ENCODE peak calls at places on chromosomes 3 and 15, in eight cellular contexts. W, X, L, H, Q, M, N and S are unnamed samples. For H3K4me1, the result is how much of the 10 kb centered on the place peaks cover.

GRCh38 chr3:30586091-30586805 is 20.2 kb upstream of the TGFBR2 start:
- DNase-seq in W (no peak), X (no peak), N (no peak), Q (no peak), L (no peak), M (peak), H (no peak), S (no peak)

GRCh38 chr3:174035317-174035886 is 637.9 kb downstream of the NLGN1 start:
- DNase-seq in H (no peak), L (no peak), N (no peak), Q (no peak), X (no peak), M (peak), W (no peak), S (no peak)

GRCh38 chr3:4531478-4532025 is 38.4 kb downstream of the ITPR1 start:
- DNase-seq in M (no peak), H (no peak), W (no peak), N (no peak), Q (no peak), L (no peak), X (peak), S (no peak)

GRCh38 chr15:52464478-52464877 is 64.2 kb downstream of the MYO5A start:
- DNase-seq in W (no peak), Q (no peak), L (no peak), X (no peak), H (no peak), N (no peak), M (no peak), S (no peak)

GRCh38 chr15:51735611-51736010 is 1.8 kb downstream of the LYSMD2 start:
- DNase-seq in N (no peak), Q (no peak), H (no peak), W (no peak), L (no peak), X (no peak), M (no peak), S (no peak)

GRCh38 chr3:60609446-60609845 is 641.8 kb downstream of the FHIT start:
- DNase-seq in W (no peak), H (no peak), L (peak), M (no peak), X (no peak), N (no peak), Q (no peak), S (no peak)

GRCh38 chr3:25631989-25632388 is 32.7 kb downstream of the TOP2B start:
- DNase-seq in M (no peak), Q (no peak), W (no peak), N (no peak), H (no peak), L (no peak), X (no peak), S (no peak)

GRCh38 chr15:60695713-60696522 is 217.0 kb upstream of the ICE2 start:
- DNase-seq in X (no peak), W (no peak), N (no peak), M (no peak), H (no peak), L (no peak), Q (no peak), S (no peak)

GRCh38 chr3:44571024-44571423 is 13.7 kb upstream of the ZNF660 start:
- DNase-seq in M (no peak), L (no peak), W (no peak), N (no peak), H (no peak), Q (no peak), X (no peak), S (no peak)

GRCh38 chr15:92578096-92578835 is 77.3 kb downstream of the FAM174B start:
- DNase-seq in Q (no peak), M (no peak), L (no peak), W (peak), H (no peak), X (no peak), N (no peak), S (no peak)

GRCh38 chr15:61038387-61038786 is 190.7 kb downstream of the RORA start:
- DNase-seq in W (no peak), L (peak), Q (no peak), X (no peak), N (no peak), H (no peak), M (peak), S (no peak)

GRCh38 chr15:31316135-31316795 is 10.4 kb upstream of the KLF13 start:
- DNase-seq in H (no peak), X (no peak), W (no peak), L (no peak), Q (peak), N (no peak), M (no peak), S (no peak)

GRCh38 chr3:37985637-37986320 is 4.8 kb upstream of the VILL start:
- DNase-seq in N (peak), X (no peak), W (peak), H (peak), L (no peak), Q (no peak), M (peak), S (no peak)

GRCh38 chr3:53169045-53169831 is 8.2 kb downstream of the PRKCD start:
- DNase-seq in L (no peak), H (peak), N (no peak), Q (no peak), W (no peak), M (no peak), X (no peak), S (no peak)
- H3K4me1 ChIP-seq in L (under half), H (half or more), N (under half), Q (under half), W (under half), M (under half), X (under half), S (under half)

GRCh38 chr15:38201714-38202113 is 50.9 kb upstream of the SPRED1 start:
- DNase-seq in H (no peak), M (no peak), X (no peak), L (no peak), W (no peak), Q (no peak), N (no peak), S (no peak)

GRCh38 chr15:38193496-38193895 is 59.1 kb upstream of the SPRED1 start:
- DNase-seq in H (no peak), W (no peak), M (peak), N (no peak), X (no peak), L (no peak), Q (no peak), S (no peak)

GRCh38 chr15:38196116-38196515 is 56.5 kb upstream of the SPRED1 start:
- DNase-seq in Q (no peak), H (no peak), M (no peak), L (no peak), N (no peak), X (no peak), W (no peak), S (no peak)

GRCh38 chr15:38195191-38195901 is 57.3 kb upstream of the SPRED1 start:
- DNase-seq in N (no peak), L (no peak), W (no peak), M (no peak), X (no peak), H (no peak), Q (no peak), S (no peak)

DNA sequence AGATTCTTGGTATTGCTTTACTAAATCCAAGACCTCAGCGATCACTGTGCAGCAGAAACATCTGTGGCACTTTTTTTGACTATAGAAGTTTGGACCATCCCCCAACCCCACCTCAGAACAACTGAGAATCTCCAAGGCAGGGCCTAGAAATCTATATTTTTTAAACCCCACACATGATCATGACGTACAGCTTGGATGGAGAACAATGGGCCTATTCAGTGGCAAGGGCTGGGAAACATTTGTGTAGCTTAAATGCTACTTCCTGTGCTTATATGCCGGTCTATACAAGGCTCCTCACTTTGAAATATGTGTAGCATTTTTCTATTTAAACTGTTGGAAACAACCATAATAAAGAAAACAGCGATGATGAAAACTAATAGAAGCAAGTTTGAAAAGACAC is 55.1 kb upstream of the SPRED1 start:
- DNase-seq in X (no peak), N (no peak), H (no peak), L (no peak), Q (no peak), W (no peak), M (no peak), S (no peak)
- TF ChIP-seq CTCF in X (no peak), N (no peak), H (no peak), L (no peak), Q (no peak), W (no peak), M (no peak), S (no peak)

GRCh38 chr3:66487475-66487874 is 13.3 kb downstream of the LRIG1 start:
- DNase-seq in M (peak), N (no peak), X (no peak), W (no peak), L (no peak), Q (no peak), H (no peak), S (no peak)

GRCh38 chr3:66486646-66487045 is 14.2 kb downstream of the LRIG1 start:
- DNase-seq in X (no peak), H (no peak), Q (no peak), W (no peak), L (no peak), N (no peak), M (peak), S (no peak)

GRCh38 chr3:66485291-66485968 is 15.4 kb downstream of the LRIG1 start:
- DNase-seq in M (peak), Q (no peak), W (no peak), L (no peak), N (no peak), H (no peak), X (no peak), S (no peak)

GRCh38 chr3:66484106-66484857 is 16.5 kb downstream of the LRIG1 start:
- DNase-seq in L (no peak), H (no peak), W (no peak), N (no peak), X (no peak), M (no peak), Q (no peak), S (no peak)

GRCh38 chr3:66486187-66486586 is 14.6 kb downstream of the LRIG1 start:
- DNase-seq in H (no peak), L (no peak), M (no peak), N (no peak), Q (peak), W (no peak), X (no peak), S (no peak)
- H3K4me1 ChIP-seq in H (half or more), L (under half), M (under half), N (under half), Q (under half), W (half or more), X (under half), S (half or more)

GRCh38 chr3:51646091-51646490 is 25.0 kb upstream of the TEX264 start:
- DNase-seq in H (no peak), L (no peak), W (no peak), X (no peak), Q (no peak), N (no peak), M (no peak), S (no peak)

GRCh38 chr3:51637144-51637940 is 33.7 kb upstream of the TEX264 start:
- DNase-seq in X (no peak), H (no peak), W (no peak), N (peak), Q (no peak), L (no peak), M (no peak), S (peak)

GRCh38 chr3:51637941-51638471 is 33.0 kb upstream of the TEX264 start:
- DNase-seq in H (no peak), M (peak), N (no peak), L (peak), W (no peak), X (peak), Q (no peak), S (peak)

GRCh38 chr3:51642462-51642861 is 28.6 kb upstream of the TEX264 start:
- DNase-seq in M (peak), H (no peak), W (no peak), X (no peak), L (no peak), Q (no peak), N (no peak), S (no peak)
- TF ChIP-seq CTCF in M (no peak), H (no peak), W (peak), X (peak), L (peak), Q (no peak), N (peak), S (peak)

DNA sequence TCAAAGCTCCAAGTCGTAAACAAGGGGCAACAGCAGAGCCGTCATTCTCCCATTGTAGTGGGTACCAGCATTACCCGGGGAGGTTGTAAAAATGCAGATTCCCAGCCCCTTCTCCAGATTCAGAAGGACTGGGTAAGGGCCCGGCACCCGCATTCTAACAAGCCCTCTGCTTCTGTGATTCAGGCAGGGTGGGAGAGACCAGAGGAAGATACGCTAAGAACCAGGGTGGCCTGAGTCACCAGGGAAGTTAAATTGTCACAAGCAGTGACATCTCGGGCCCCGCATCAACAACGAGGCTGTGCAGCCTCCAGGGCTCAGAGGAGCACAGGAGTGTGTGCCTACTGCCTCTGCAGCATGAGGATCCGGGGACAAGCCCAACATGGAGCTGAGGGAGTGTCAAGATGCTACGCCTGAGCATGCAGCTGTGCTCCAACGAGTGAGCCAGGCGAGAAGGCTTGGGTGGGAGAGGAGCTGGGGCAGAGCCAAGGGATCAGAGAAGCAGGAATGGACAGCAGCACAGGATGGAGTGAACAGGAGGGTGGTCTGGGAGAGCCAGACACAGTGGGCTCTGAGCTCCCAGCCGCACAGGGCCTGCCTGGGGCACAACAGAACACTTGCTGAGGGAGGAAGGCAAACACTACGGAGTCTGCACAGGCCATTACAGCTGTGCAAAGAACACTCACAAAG is 68.5 kb downstream of the CPN2 start:
- DNase-seq in M (no peak), N (no peak), W (no peak), H (peak), L (no peak), Q (peak), X (no peak), S (no peak)
- H3K4me1 ChIP-seq in M (under half), N (under half), W (under half), H (under half), L (under half), Q (under half), X (under half), S (under half)